ENCODE peak calls at places on chromosomes 13 and 19, in six cellular contexts. I is HepG2, F is A549, T is upper lobe of left lung, B is GM12878, Q is K562. R is an unnamed sample.

GRCh38 chr13:79285159-79285558 is 120.9 kb downstream of the RBM26 start:
- ATAC-seq in I (no peak), F (no peak), T (no peak), B (no peak), Q (no peak), R (no peak)

GRCh38 chr19:50300814-50301606 is 28.2 kb downstream of the KCNC3 start:
- ATAC-seq in I (peak), F (peak), T (no peak), B (peak), Q (no peak), R (no peak)

GRCh38 chr19:38942471-38943181 is 11.9 kb downstream of the MRPS12 start:
- ATAC-seq in I (peak), F (peak), T (no peak), B (no peak), Q (no peak), R (no peak)

GRCh38 chr13:21219044-21219381 is 42.6 kb downstream of the MRPL57 start:
- ATAC-seq in I (no peak), F (no peak), T (no peak), B (peak), Q (no peak), R (no peak)

GRCh38 chr19:40690050-40690698 is at the start of gene NUMBL:
- ATAC-seq in I (no peak), F (peak), T (no peak), B (peak), Q (no peak), R (no peak)

GRCh38 chr19:38877781-38878574 is at the start of gene RINL:
- ATAC-seq in I (peak), F (peak), T (peak), B (peak), Q (peak), R (peak)

GRCh38 chr19:30084390-30084819 is 142.4 kb downstream of the URI1 start:
- ATAC-seq in I (no peak), F (no peak), T (no peak), B (no peak), Q (no peak), R (no peak)

GRCh38 chr19:38009650-38010229 is 102.7 kb downstream of the SIPA1L3 start:
- ATAC-seq in I (no peak), F (no peak), T (no peak), B (peak), Q (no peak), R (no peak)

GRCh38 chr13:51761638-51762350 is 42.2 kb downstream of the DHRS12 start:
- ATAC-seq in I (no peak), F (no peak), T (no peak), B (no peak), Q (no peak), R (no peak)

GRCh38 chr13:75129331-75129730 is 352.6 kb downstream of the TBC1D4 start:
- ATAC-seq in I (no peak), F (no peak), T (no peak), B (no peak), Q (no peak), R (no peak)

GRCh38 chr19:38037151-38037611 is 130.2 kb downstream of the SIPA1L3 start:
- ATAC-seq in I (no peak), F (no peak), T (no peak), B (no peak), Q (peak), R (no peak)

GRCh38 chr13:95605426-95606125 is 38.9 kb downstream of the DZIP1 start:
- ATAC-seq in I (no peak), F (no peak), T (no peak), B (no peak), Q (no peak), R (no peak)

GRCh38 chr19:10858204-10858828 is 10.1 kb downstream of the C19orf38 start:
- ATAC-seq in I (peak), F (peak), T (no peak), B (peak), Q (peak), R (no peak)

GRCh38 chr13:49292742-49293498 is 45.2 kb downstream of the CDADC1 start:
- ATAC-seq in I (no peak), F (no peak), T (no peak), B (no peak), Q (peak), R (peak)

GRCh38 chr13:60788156-60788829 is 391.3 kb downstream of the TDRD3 start:
- ATAC-seq in I (no peak), F (no peak), T (peak), B (no peak), Q (no peak), R (peak)

GRCh38 chr13:59442461-59442860 is 721.3 kb downstream of the DIAPH3 start:
- ATAC-seq in I (no peak), F (no peak), T (no peak), B (no peak), Q (no peak), R (no peak)

GRCh38 chr19:43633520-43633919 is 6.1 kb downstream of the CADM4 start:
- ATAC-seq in I (no peak), F (no peak), T (no peak), B (no peak), Q (no peak), R (no peak)

GRCh38 chr13:95447766-95448165 is 104.8 kb upstream of the CLDN10 start:
- ATAC-seq in I (no peak), F (no peak), T (no peak), B (no peak), Q (no peak), R (no peak)

GRCh38 chr13:88932950-88933349 is 1261.8 kb downstream of the SLITRK5 start:
- ATAC-seq in I (no peak), F (no peak), T (no peak), B (peak), Q (no peak), R (no peak)

GRCh38 chr19:45477713-45478453 is 10.1 kb downstream of the FOSB start:
- ATAC-seq in I (peak), F (peak), T (no peak), B (peak), Q (no peak), R (no peak)

GRCh38 chr19:3404324-3405260 is 38.2 kb downstream of the NFIC start:
- ATAC-seq in I (no peak), F (peak), T (peak), B (no peak), Q (peak), R (peak)
- TF ChIP-seq EP300 in I (no peak), F (no peak), T (no peak), B (no peak), Q (no peak), R (no peak)

GRCh38 chr13:110360598-110360997 is 53.5 kb downstream of the COL4A2 start:
- ATAC-seq in I (no peak), F (no peak), T (no peak), B (no peak), Q (no peak), R (no peak)

GRCh38 chr13:110364081-110364480 is 57.0 kb downstream of the COL4A2 start:
- ATAC-seq in I (no peak), F (no peak), T (no peak), B (no peak), Q (no peak), R (no peak)

GRCh38 chr13:110363009-110363408 is 55.9 kb downstream of the COL4A2 start:
- ATAC-seq in I (peak), F (peak), T (no peak), B (peak), Q (no peak), R (no peak)

GRCh38 chr13:110359840-110360301 is 52.8 kb downstream of the COL4A2 start:
- ATAC-seq in I (no peak), F (no peak), T (no peak), B (peak), Q (no peak), R (no peak)

DNA sequence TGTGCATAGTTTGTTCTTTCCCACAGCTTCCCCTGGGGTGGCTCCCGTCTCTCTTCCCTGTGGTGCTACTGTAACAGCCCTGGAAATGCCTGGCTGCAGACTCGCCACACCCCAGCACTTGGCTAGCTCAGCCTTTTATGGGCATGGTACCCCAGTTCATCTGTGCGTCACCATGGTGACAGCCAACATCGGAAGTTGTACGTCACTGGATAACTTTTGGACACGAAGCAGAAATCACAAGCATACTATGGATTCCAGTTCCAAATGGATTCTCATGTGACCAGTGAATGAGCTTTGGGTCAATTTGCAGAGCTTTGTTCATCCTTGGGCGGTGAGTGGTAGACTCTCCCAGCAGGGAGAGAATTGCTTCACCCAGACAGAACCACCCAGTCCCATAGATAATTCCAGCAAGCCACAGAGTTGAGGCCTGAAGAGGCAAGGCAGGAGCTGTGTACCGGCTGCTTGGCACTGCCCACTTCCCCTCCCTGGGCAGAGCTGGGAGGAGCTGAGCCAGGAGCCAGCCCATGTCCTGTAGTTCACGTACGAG is 54.4 kb downstream of the COL4A2 start:
- ATAC-seq in I (no peak), F (no peak), T (peak), B (peak), Q (no peak), R (peak)
- TF ChIP-seq EP300 in I (no peak), F (no peak), T (no peak), B (no peak), Q (no peak), R (peak)

GRCh38 chr19:1239796-1240737 is 1.5 kb upstream of the ATP5F1D start:
- ATAC-seq in I (no peak), F (peak), T (peak), B (peak), Q (peak), R (peak)
- TF ChIP-seq EP300 in I (no peak), F (no peak), T (no peak), B (no peak), Q (no peak), R (no peak)

GRCh38 chr19:52336117-52336811 is at the start of gene ZNF610:
- ATAC-seq in I (peak), F (peak), T (peak), B (peak), Q (no peak), R (peak)
- TF ChIP-seq EP300 in I (no peak), F (no peak), T (no peak), B (no peak), Q (no peak), R (no peak)

R was measured in gastroesophageal sphincter.